ENCODE peak calls at places on chromosomes 13 and 19, in four cellular contexts. R, Y, C and Z are unnamed samples.

GRCh38 chr13:45518525-45519235 is 53.9 kb downstream of the COG3 start:
- DNase-seq in R (no peak), Y (peak), C (no peak), Z (no peak)

GRCh38 chr19:8257052-8257443 is 47.9 kb downstream of the CERS4 start:
- DNase-seq in R (no peak), Y (no peak), C (peak), Z (peak)

GRCh38 chr13:98746968-98747367 is 5.5 kb downstream of the SLC15A1 start:
- DNase-seq in R (no peak), Y (peak), C (no peak), Z (no peak)

GRCh38 chr13:48853381-48854102 is 122.2 kb upstream of the FNDC3A start:
- DNase-seq in R (no peak), Y (no peak), C (no peak), Z (no peak)

GRCh38 chr19:7841751-7842660 is 12.0 kb downstream of the EVI5L start:
- DNase-seq in R (no peak), Y (no peak), C (no peak), Z (no peak)

GRCh38 chr13:75250526-75251183 is 231.3 kb downstream of the TBC1D4 start:
- DNase-seq in R (no peak), Y (peak), C (no peak), Z (no peak)

GRCh38 chr13:24998433-24998832 is 97.5 kb upstream of the PABPC3 start:
- DNase-seq in R (no peak), Y (no peak), C (no peak), Z (no peak)

GRCh38 chr13:104436555-104436954 is 1370.3 kb upstream of the SLC10A2 start:
- DNase-seq in R (no peak), Y (no peak), C (no peak), Z (no peak)

GRCh38 chr19:2361259-2362038 is 1.4 kb downstream of the TMPRSS9 start:
- DNase-seq in R (no peak), Y (no peak), C (no peak), Z (no peak)

GRCh38 chr19:48069435-48069834 is 25.6 kb upstream of the CABP5 start:
- DNase-seq in R (no peak), Y (no peak), C (peak), Z (no peak)

GRCh38 chr19:43780706-43781525 is at the start of gene KCNN4:
- DNase-seq in R (no peak), Y (peak), C (no peak), Z (peak)

GRCh38 chr13:105196052-105196451 is 1339.4 kb downstream of the EFNB2 start:
- DNase-seq in R (no peak), Y (no peak), C (peak), Z (no peak)

GRCh38 chr13:80390338-80390737 is 49.4 kb upstream of the SPRY2 start:
- DNase-seq in R (no peak), Y (no peak), C (no peak), Z (no peak)

GRCh38 chr19:43562698-43563241 is 12.6 kb downstream of the XRCC1 start:
- DNase-seq in R (no peak), Y (peak), C (no peak), Z (no peak)

GRCh38 chr13:62684359-62684758 is 1268.7 kb upstream of the PCDH20 start:
- DNase-seq in R (no peak), Y (no peak), C (no peak), Z (no peak)

GRCh38 chr19:4866595-4867424 is 657 bp downstream of the PLIN3 start:
- DNase-seq in R (peak), Y (peak), C (peak), Z (peak)

GRCh38 chr19:46924874-46925547 is 64.2 kb downstream of the ARHGAP35 start:
- DNase-seq in R (no peak), Y (peak), C (no peak), Z (peak)

GRCh38 chr13:72180253-72180952 is 313.4 kb upstream of the DACH1 start:
- DNase-seq in R (peak), Y (peak), C (peak), Z (no peak)

GRCh38 chr19:52689804-52690394 is 44.9 kb downstream of the ZNF611 start:
- DNase-seq in R (peak), Y (no peak), C (peak), Z (peak)

GRCh38 chr19:35718345-35719041 is 690 bp downstream of the KMT2B start:
- DNase-seq in R (no peak), Y (peak), C (peak), Z (peak)

GRCh38 chr13:109205315-109205714 is 575.9 kb downstream of the MYO16 start:
- DNase-seq in R (no peak), Y (no peak), C (no peak), Z (no peak)

GRCh38 chr13:20969182-20969581 is 66.6 kb upstream of the XPO4 start:
- DNase-seq in R (no peak), Y (peak), C (no peak), Z (no peak)

GRCh38 chr13:97000295-97000925 is 6.1 kb upstream of the OXGR1 start:
- DNase-seq in R (no peak), Y (no peak), C (peak), Z (no peak)

GRCh38 chr19:1251503-1252220 is 3.3 kb downstream of the MIDN start:
- DNase-seq in R (peak), Y (no peak), C (no peak), Z (no peak)

GRCh38 chr13:46495066-46495465 is 57.9 kb upstream of the LRCH1 start:
- DNase-seq in R (no peak), Y (no peak), C (no peak), Z (no peak)

GRCh38 chr13:37602743-37603381 is 4.3 kb upstream of the POSTN start:
- DNase-seq in R (no peak), Y (no peak), C (no peak), Z (no peak)

GRCh38 chr19:5360003-5360820 is 19.6 kb upstream of the PTPRS start:
- DNase-seq in R (no peak), Y (peak), C (no peak), Z (no peak)

GRCh38 chr19:48445606-48446481 is at the start of gene GRWD1:
- DNase-seq in R (peak), Y (peak), C (peak), Z (peak)

GRCh38 chr19:19997656-19998268 is 41.5 kb downstream of the ZNF682 start:
- DNase-seq in R (peak), Y (no peak), C (peak), Z (peak)

GRCh38 chr13:73880365-73880764 is 253.8 kb downstream of the KLF12 start:
- DNase-seq in R (no peak), Y (no peak), C (no peak), Z (no peak)

GRCh38 chr19:44812142-44812718 is 3.3 kb downstream of the BCAM start:
- DNase-seq in R (no peak), Y (no peak), C (no peak), Z (no peak)

GRCh38 chr19:35204799-35205732 is 23.5 kb downstream of the FAM187B start:
- DNase-seq in R (no peak), Y (no peak), C (peak), Z (peak)

GRCh38 chr13:84192125-84192524 is 309.9 kb upstream of the SLITRK1 start:
- DNase-seq in R (no peak), Y (peak), C (no peak), Z (no peak)

GRCh38 chr13:49319555-49320350 is 72.0 kb downstream of the CDADC1 start:
- DNase-seq in R (no peak), Y (no peak), C (no peak), Z (no peak)

GRCh38 chr19:47381653-47382279 is 32.7 kb downstream of the DHX34 start:
- DNase-seq in R (no peak), Y (no peak), C (no peak), Z (no peak)

GRCh38 chr13:33862006-33862405 is 44.1 kb downstream of the RFC3 start:
- DNase-seq in R (no peak), Y (no peak), C (no peak), Z (no peak)

GRCh38 chr13:43360196-43360595 is 336.8 kb downstream of the DNAJC15 start:
- DNase-seq in R (no peak), Y (no peak), C (no peak), Z (no peak)
- TF ChIP-seq EZH2 in R (no peak), Y (no peak), C (no peak), Z (no peak)

GRCh38 chr13:64791373-64791772 is 2438.8 kb downstream of the PCDH9 start:
- DNase-seq in R (no peak), Y (no peak), C (no peak), Z (no peak)
- TF ChIP-seq EZH2 in R (no peak), Y (no peak), C (no peak), Z (no peak)

GRCh38 chr13:27975579-27976361 is 6.7 kb upstream of the CDX2 start:
- DNase-seq in R (peak), Y (no peak), C (no peak), Z (no peak)
- TF ChIP-seq EZH2 in R (peak), Y (peak), C (peak), Z (no peak)

DNA sequence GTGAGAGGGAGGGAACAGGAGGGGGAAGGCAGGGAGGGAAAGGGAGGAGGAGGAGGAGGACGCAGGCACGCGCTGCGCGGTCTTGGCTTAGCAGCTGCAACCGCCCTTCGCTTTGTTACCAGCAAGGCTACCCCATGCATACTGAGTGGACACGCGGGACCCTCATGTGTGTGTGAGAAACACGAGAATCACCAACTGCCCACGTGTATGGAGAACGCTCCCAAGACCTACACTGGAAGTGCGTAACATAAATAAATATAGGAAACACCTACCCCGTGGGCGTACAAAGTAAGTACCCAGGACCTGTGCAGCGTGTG is 38.0 kb downstream of the DEDD2 start:
- DNase-seq in R (peak), Y (no peak), C (no peak), Z (no peak)
- TF ChIP-seq EZH2 in R (no peak), Y (no peak), C (no peak), Z (no peak)

GRCh38 chr13:113109151-113110047 is 3.8 kb downstream of the F7 start:
- DNase-seq in R (no peak), Y (no peak), C (peak), Z (no peak)
- TF ChIP-seq EZH2 in R (no peak), Y (peak), C (peak), Z (no peak)

GRCh38 chr19:3721900-3722442 is 13.8 kb downstream of the TJP3 start:
- DNase-seq in R (no peak), Y (no peak), C (no peak), Z (no peak)
- TF ChIP-seq EZH2 in R (no peak), Y (no peak), C (no peak), Z (no peak)

DNA sequence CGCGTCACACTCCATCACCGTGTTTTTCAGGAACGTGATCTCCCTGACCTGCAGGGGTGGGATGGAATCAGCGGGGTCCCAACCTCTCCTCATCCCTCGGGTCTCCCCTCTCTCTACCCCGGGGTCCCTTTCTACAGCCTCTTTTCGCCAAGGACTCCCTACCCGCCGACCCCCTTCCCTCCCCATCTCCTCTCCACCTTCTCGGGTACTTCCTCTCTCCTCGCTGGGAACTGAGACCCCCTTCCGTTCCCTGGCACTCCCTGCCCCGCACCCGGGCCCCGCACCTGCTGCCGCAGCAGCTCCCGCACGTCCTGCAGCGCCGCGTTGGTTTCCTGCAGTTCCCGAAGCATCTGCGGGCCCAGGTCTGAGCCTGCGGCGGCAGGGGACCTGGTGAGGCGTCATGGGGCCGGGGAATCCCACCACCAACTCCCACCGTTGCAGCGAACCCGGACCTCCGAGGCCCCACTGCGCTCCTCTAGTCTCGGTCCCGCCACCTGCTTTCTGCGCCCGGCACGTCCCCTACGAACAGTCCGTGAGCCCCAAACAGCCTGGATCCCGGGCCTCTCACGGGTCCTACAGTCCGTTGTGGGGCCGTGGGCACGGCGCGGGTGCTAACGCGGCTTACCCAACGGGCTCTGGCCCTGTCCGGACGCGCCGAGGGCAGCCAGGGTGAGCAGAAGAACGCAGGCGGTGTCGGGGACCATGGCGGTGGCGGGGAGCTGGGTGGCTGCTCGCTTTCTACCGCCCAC is at the start of gene COMP:
- DNase-seq in R (peak), Y (no peak), C (peak), Z (no peak)
- TF ChIP-seq EZH2 in R (peak), Y (peak), C (peak), Z (no peak)

DNA sequence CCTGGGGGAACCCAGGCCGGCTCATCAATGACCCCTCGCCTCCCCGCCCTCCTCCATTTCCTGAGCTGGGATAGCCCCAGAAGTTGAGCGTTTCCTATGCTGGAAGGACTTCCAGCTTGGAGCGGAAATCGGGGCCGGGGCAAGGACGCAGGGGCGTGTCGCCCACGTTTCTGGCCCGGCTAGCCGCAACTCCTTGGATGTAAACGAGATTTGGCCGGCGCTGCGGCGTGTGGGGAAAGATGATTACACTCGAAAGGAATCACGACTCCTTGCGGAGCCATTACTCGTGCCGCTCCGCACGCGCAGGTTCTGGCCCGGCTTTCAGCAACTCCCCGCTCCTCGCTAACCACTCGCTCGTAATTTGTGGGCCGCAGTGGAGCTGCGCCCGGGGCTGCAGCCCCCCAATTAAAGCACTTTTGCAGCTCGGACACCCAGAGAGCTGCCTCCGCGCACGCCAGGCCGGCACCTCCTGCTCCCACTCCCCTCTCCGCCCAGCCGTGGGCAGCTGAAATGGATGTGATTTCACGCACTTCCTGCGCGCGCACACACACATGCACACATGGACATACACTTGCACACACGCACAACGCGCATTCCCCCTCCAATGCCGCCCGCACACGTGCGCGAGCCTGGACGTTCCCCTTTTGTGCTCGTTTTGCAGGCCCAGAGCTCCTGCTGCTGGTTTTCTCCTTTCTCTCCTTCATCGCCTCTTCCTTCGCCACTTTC is 15.7 kb downstream of the ZIC5 start:
- DNase-seq in R (peak), Y (no peak), C (peak), Z (no peak)
- TF ChIP-seq EZH2 in R (no peak), Y (peak), C (peak), Z (no peak)